ENCODE peak calls at places on chromosomes 1 and 21, in six cellular contexts. One of them, this sample, is unnamed. For H3K4me1, the result is how much of the 10 kb centered on the place peaks cover.

GRCh38 chr1:89125571-89126233 is at the start of gene GBP2:
- DNase-seq in neural progenitor cell: no peak
- DNase-seq in spleen: peak
- DNase-seq in ovary: no peak
- DNase-seq in breast epithelium: no peak
- DNase-seq in upper lobe of left lung: peak
- DNase-seq in this sample: no peak

GRCh38 chr1:168285419-168285790 is 4.7 kb downstream of the TBX19 start:
- DNase-seq in breast epithelium: no peak
- DNase-seq in neural progenitor cell: peak
- DNase-seq in upper lobe of left lung: no peak
- DNase-seq in ovary: no peak
- DNase-seq in spleen: no peak
- DNase-seq in this sample: no peak

GRCh38 chr1:201501812-201502510 is 5.0 kb downstream of the CSRP1 start:
- DNase-seq in upper lobe of left lung: peak
- DNase-seq in neural progenitor cell: no peak
- DNase-seq in breast epithelium: peak
- DNase-seq in spleen: peak
- DNase-seq in ovary: peak
- DNase-seq in this sample: no peak

GRCh38 chr1:143698016-143698415 is 273.8 kb downstream of the FAM72C start:
- DNase-seq in upper lobe of left lung: peak
- DNase-seq in breast epithelium: no peak
- DNase-seq in spleen: peak
- DNase-seq in ovary: no peak
- DNase-seq in neural progenitor cell: no peak
- DNase-seq in this sample: peak

GRCh38 chr1:224256642-224257041 is 73.3 kb downstream of the NVL start:
- DNase-seq in spleen: no peak
- DNase-seq in breast epithelium: no peak
- DNase-seq in ovary: no peak
- DNase-seq in neural progenitor cell: peak
- DNase-seq in upper lobe of left lung: no peak
- DNase-seq in this sample: no peak

GRCh38 chr1:47401761-47402160 is 14.3 kb upstream of the FOXE3 start:
- DNase-seq in neural progenitor cell: no peak
- DNase-seq in spleen: no peak
- DNase-seq in breast epithelium: no peak
- DNase-seq in ovary: no peak
- DNase-seq in upper lobe of left lung: no peak
- DNase-seq in this sample: no peak

GRCh38 chr1:223712856-223713494 is 636 bp downstream of the CAPN2 start:
- DNase-seq in spleen: peak
- DNase-seq in ovary: no peak
- DNase-seq in breast epithelium: peak
- DNase-seq in neural progenitor cell: peak
- DNase-seq in upper lobe of left lung: no peak
- DNase-seq in this sample: no peak

GRCh38 chr21:29091032-29091431 is 17.6 kb upstream of the CCT8 start:
- DNase-seq in breast epithelium: no peak
- DNase-seq in ovary: no peak
- DNase-seq in spleen: no peak
- DNase-seq in neural progenitor cell: no peak
- DNase-seq in upper lobe of left lung: no peak
- DNase-seq in this sample: no peak

GRCh38 chr1:21896652-21897532 is 40.2 kb downstream of the HSPG2 start:
- DNase-seq in spleen: peak
- DNase-seq in breast epithelium: peak
- DNase-seq in upper lobe of left lung: peak
- DNase-seq in ovary: peak
- DNase-seq in neural progenitor cell: peak
- DNase-seq in this sample: no peak

GRCh38 chr1:228048120-228048519 is 34.4 kb upstream of the ARF1 start:
- DNase-seq in ovary: no peak
- DNase-seq in neural progenitor cell: no peak
- DNase-seq in spleen: peak
- DNase-seq in breast epithelium: no peak
- DNase-seq in upper lobe of left lung: no peak
- DNase-seq in this sample: no peak

GRCh38 chr1:5915587-5916571 is 76.3 kb downstream of the NPHP4 start:
- DNase-seq in neural progenitor cell: peak
- DNase-seq in breast epithelium: no peak
- DNase-seq in ovary: peak
- DNase-seq in upper lobe of left lung: no peak
- DNase-seq in spleen: no peak
- DNase-seq in this sample: peak

GRCh38 chr1:183148599-183148998 is 37.5 kb upstream of the LAMC2 start:
- DNase-seq in spleen: no peak
- DNase-seq in ovary: no peak
- DNase-seq in breast epithelium: no peak
- DNase-seq in neural progenitor cell: no peak
- DNase-seq in upper lobe of left lung: no peak
- DNase-seq in this sample: no peak

GRCh38 chr1:113940365-113941244 is 11.5 kb downstream of the HIPK1 start:
- DNase-seq in breast epithelium: no peak
- DNase-seq in ovary: no peak
- DNase-seq in spleen: no peak
- DNase-seq in upper lobe of left lung: no peak
- DNase-seq in neural progenitor cell: no peak
- DNase-seq in this sample: no peak

GRCh38 chr1:43968348-43968948 is 1.4 kb upstream of the DPH2 start:
- DNase-seq in ovary: no peak
- DNase-seq in upper lobe of left lung: no peak
- DNase-seq in breast epithelium: no peak
- DNase-seq in neural progenitor cell: peak
- DNase-seq in spleen: no peak
- DNase-seq in this sample: no peak

GRCh38 chr1:200410566-200410878 is 686 bp upstream of the ZNF281 start:
- DNase-seq in neural progenitor cell: peak
- DNase-seq in ovary: no peak
- DNase-seq in upper lobe of left lung: peak
- DNase-seq in spleen: no peak
- DNase-seq in breast epithelium: no peak
- DNase-seq in this sample: no peak

GRCh38 chr1:44113095-44113609 is 5.5 kb upstream of the KLF17 start:
- DNase-seq in ovary: no peak
- DNase-seq in neural progenitor cell: no peak
- DNase-seq in spleen: no peak
- DNase-seq in breast epithelium: no peak
- DNase-seq in upper lobe of left lung: no peak
- DNase-seq in this sample: no peak

GRCh38 chr1:113903496-113904291 is 905 bp downstream of the AP4B1 start:
- DNase-seq in spleen: no peak
- DNase-seq in breast epithelium: no peak
- DNase-seq in neural progenitor cell: no peak
- DNase-seq in upper lobe of left lung: no peak
- DNase-seq in ovary: no peak
- DNase-seq in this sample: no peak

GRCh38 chr1:182280521-182280920 is 111.1 kb downstream of the GLUL start:
- DNase-seq in neural progenitor cell: peak
- DNase-seq in upper lobe of left lung: no peak
- DNase-seq in ovary: no peak
- DNase-seq in breast epithelium: no peak
- DNase-seq in spleen: no peak
- DNase-seq in this sample: no peak

GRCh38 chr1:160209041-160209655 is 4.0 kb downstream of the PEA15 start:
- DNase-seq in neural progenitor cell: no peak
- DNase-seq in breast epithelium: no peak
- DNase-seq in spleen: no peak
- DNase-seq in upper lobe of left lung: no peak
- DNase-seq in ovary: no peak
- DNase-seq in this sample: no peak

GRCh38 chr1:240474133-240474614 is 137.8 kb downstream of the GREM2 start:
- DNase-seq in breast epithelium: no peak
- DNase-seq in neural progenitor cell: no peak
- DNase-seq in upper lobe of left lung: no peak
- DNase-seq in ovary: no peak
- DNase-seq in spleen: no peak
- DNase-seq in this sample: no peak

GRCh38 chr1:236576004-236576403 is 28.3 kb downstream of the HEATR1 start:
- DNase-seq in spleen: no peak
- DNase-seq in upper lobe of left lung: no peak
- DNase-seq in ovary: no peak
- DNase-seq in neural progenitor cell: no peak
- DNase-seq in breast epithelium: no peak
- DNase-seq in this sample: no peak

GRCh38 chr1:24849653-24850295 is 80.3 kb downstream of the RUNX3 start:
- DNase-seq in breast epithelium: no peak
- DNase-seq in neural progenitor cell: peak
- DNase-seq in upper lobe of left lung: no peak
- DNase-seq in ovary: no peak
- DNase-seq in spleen: no peak
- DNase-seq in this sample: peak

GRCh38 chr1:37476460-37477197 is 2.2 kb downstream of the ZC3H12A start:
- DNase-seq in breast epithelium: peak
- DNase-seq in upper lobe of left lung: peak
- DNase-seq in ovary: peak
- DNase-seq in neural progenitor cell: no peak
- DNase-seq in spleen: peak
- DNase-seq in this sample: peak

GRCh38 chr21:24259241-24259640 is 1348.0 kb downstream of the MRPL39 start:
- DNase-seq in ovary: no peak
- DNase-seq in upper lobe of left lung: no peak
- DNase-seq in spleen: no peak
- DNase-seq in neural progenitor cell: no peak
- DNase-seq in breast epithelium: no peak
- DNase-seq in this sample: no peak

GRCh38 chr1:117017648-117018047 is 16.1 kb downstream of the CD101 start:
- DNase-seq in upper lobe of left lung: no peak
- DNase-seq in breast epithelium: no peak
- DNase-seq in ovary: no peak
- DNase-seq in neural progenitor cell: no peak
- DNase-seq in spleen: no peak
- DNase-seq in this sample: no peak

GRCh38 chr1:44292641-44293040 is 62.4 kb downstream of the ERI3 start:
- DNase-seq in upper lobe of left lung: no peak
- DNase-seq in breast epithelium: no peak
- DNase-seq in spleen: no peak
- DNase-seq in neural progenitor cell: no peak
- DNase-seq in ovary: no peak
- DNase-seq in this sample: no peak

GRCh38 chr1:98355656-98356384 is 305.7 kb upstream of the SNX7 start:
- DNase-seq in spleen: no peak
- DNase-seq in breast epithelium: no peak
- DNase-seq in upper lobe of left lung: no peak
- DNase-seq in ovary: no peak
- DNase-seq in neural progenitor cell: no peak
- DNase-seq in this sample: no peak

GRCh38 chr1:31715873-31716220 is 12.0 kb upstream of the COL16A1 start:
- DNase-seq in spleen: no peak
- DNase-seq in ovary: no peak
- DNase-seq in upper lobe of left lung: no peak
- DNase-seq in neural progenitor cell: no peak
- DNase-seq in breast epithelium: no peak
- DNase-seq in this sample: no peak
- H3K4me3 ChIP-seq in spleen: peak
- H3K4me3 ChIP-seq in ovary: peak
- H3K4me3 ChIP-seq in upper lobe of left lung: peak
- H3K4me3 ChIP-seq in neural progenitor cell: peak
- H3K4me3 ChIP-seq in breast epithelium: peak
- H3K4me3 ChIP-seq in this sample: peak

GRCh38 chr1:50832167-50832566 is 127.9 kb downstream of the FAF1 start:
- DNase-seq in ovary: no peak
- DNase-seq in spleen: no peak
- DNase-seq in breast epithelium: no peak
- DNase-seq in upper lobe of left lung: no peak
- DNase-seq in neural progenitor cell: no peak
- DNase-seq in this sample: no peak

GRCh38 chr1:50830621-50831020 is 129.4 kb downstream of the FAF1 start:
- DNase-seq in upper lobe of left lung: no peak
- DNase-seq in ovary: no peak
- DNase-seq in spleen: no peak
- DNase-seq in breast epithelium: no peak
- DNase-seq in neural progenitor cell: no peak
- DNase-seq in this sample: no peak

GRCh38 chr1:50829010-50829958 is 130.8 kb downstream of the FAF1 start:
- DNase-seq in neural progenitor cell: no peak
- DNase-seq in ovary: no peak
- DNase-seq in breast epithelium: no peak
- DNase-seq in upper lobe of left lung: no peak
- DNase-seq in spleen: no peak
- DNase-seq in this sample: no peak

GRCh38 chr1:50831300-50832061 is 128.6 kb downstream of the FAF1 start:
- DNase-seq in spleen: no peak
- DNase-seq in upper lobe of left lung: no peak
- DNase-seq in neural progenitor cell: no peak
- DNase-seq in breast epithelium: no peak
- DNase-seq in ovary: no peak
- DNase-seq in this sample: no peak

GRCh38 chr1:50827546-50827945 is 132.5 kb downstream of the FAF1 start:
- DNase-seq in ovary: no peak
- DNase-seq in neural progenitor cell: no peak
- DNase-seq in spleen: no peak
- DNase-seq in breast epithelium: no peak
- DNase-seq in upper lobe of left lung: no peak
- DNase-seq in this sample: no peak
- H3K4me1 ChIP-seq in ovary: under half
- H3K4me1 ChIP-seq in neural progenitor cell: under half
- H3K4me1 ChIP-seq in spleen: under half
- H3K4me1 ChIP-seq in breast epithelium: under half
- H3K4me1 ChIP-seq in upper lobe of left lung: under half
- H3K4me1 ChIP-seq in this sample: under half

GRCh38 chr1:237788069-237788468 is 102.7 kb downstream of the ZP4 start:
- DNase-seq in breast epithelium: no peak
- DNase-seq in neural progenitor cell: no peak
- DNase-seq in ovary: no peak
- DNase-seq in spleen: no peak
- DNase-seq in upper lobe of left lung: no peak
- DNase-seq in this sample: no peak
- TF ChIP-seq CTCF in breast epithelium: no peak
- TF ChIP-seq CTCF in neural progenitor cell: no peak
- TF ChIP-seq CTCF in ovary: no peak
- TF ChIP-seq CTCF in spleen: no peak
- TF ChIP-seq CTCF in upper lobe of left lung: no peak
- TF ChIP-seq CTCF in this sample: no peak

DNA sequence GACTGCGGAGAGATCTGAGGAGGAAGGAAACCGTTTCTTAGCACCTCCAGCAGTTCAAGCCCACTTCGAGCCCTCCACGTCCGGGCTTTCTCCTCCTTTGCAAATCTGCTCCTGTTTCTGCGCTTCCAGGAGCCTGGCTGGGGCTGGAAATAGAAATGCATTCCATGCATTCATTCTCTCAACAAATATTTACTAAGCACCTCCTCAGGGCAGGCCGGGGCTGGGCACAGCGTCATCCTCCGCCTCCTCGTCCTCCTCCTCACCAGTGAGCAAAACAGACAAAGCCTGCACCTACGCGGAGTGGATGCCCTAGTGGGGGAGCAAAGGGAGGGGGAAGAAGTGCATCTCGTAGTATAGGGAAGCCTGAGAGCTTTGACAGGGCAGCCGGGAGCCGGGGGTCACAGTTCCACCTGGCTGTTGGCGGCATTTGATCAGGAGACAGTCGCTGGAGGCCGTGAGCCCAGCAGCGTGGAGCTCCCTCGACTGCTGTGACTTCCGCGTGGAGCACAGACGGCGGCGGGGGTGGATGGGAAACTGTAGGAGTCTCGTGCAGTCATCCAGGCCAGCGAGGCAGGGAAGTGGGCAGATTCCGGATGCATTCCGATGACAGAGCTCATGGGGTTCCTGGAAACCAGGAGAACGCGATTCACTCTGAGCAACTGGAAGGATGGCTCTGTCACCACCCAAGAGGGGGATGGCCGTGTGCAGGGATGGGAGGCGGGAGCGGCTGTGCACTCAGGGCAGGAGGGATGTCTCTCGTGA is 93.4 kb downstream of the SIK1 start:
- DNase-seq in upper lobe of left lung: peak
- DNase-seq in neural progenitor cell: peak
- DNase-seq in ovary: peak
- DNase-seq in breast epithelium: peak
- DNase-seq in spleen: no peak
- DNase-seq in this sample: no peak
- H3K4me3 ChIP-seq in upper lobe of left lung: peak
- H3K4me3 ChIP-seq in neural progenitor cell: no peak
- H3K4me3 ChIP-seq in ovary: no peak
- H3K4me3 ChIP-seq in breast epithelium: peak
- H3K4me3 ChIP-seq in spleen: no peak
- H3K4me3 ChIP-seq in this sample: no peak